ENCODE peak calls at places on chromosomes 13 and 19, in four cellular contexts. L is K562, O is HL-60, Z is GM12878. N is an unnamed sample.

GRCh38 chr19:35495107-35496064 is 5.1 kb upstream of the KRTDAP start:
- DNase-seq in L (peak), O (peak), Z (no peak), N (peak)

GRCh38 chr13:89883893-89884448 is 1463.5 kb upstream of the MIR17HG start:
- DNase-seq in L (no peak), O (no peak), Z (no peak), N (no peak)

GRCh38 chr19:4077800-4078683 is 11.3 kb upstream of the ZBTB7A start:
- DNase-seq in L (peak), O (peak), Z (no peak), N (peak)

GRCh38 chr13:112809332-112810310 is 119.8 kb downstream of the ATP11A start:
- DNase-seq in L (no peak), O (no peak), Z (no peak), N (no peak)

GRCh38 chr19:8233370-8233769 is 24.2 kb downstream of the CERS4 start:
- DNase-seq in L (no peak), O (no peak), Z (no peak), N (no peak)

GRCh38 chr19:19510432-19510831 is 4.9 kb downstream of the TSSK6 start:
- DNase-seq in L (no peak), O (no peak), Z (no peak), N (no peak)

GRCh38 chr13:113604186-113604585 is 19.6 kb downstream of the TFDP1 start:
- DNase-seq in L (no peak), O (no peak), Z (no peak), N (peak)

GRCh38 chr19:47210689-47211316 is 20.2 kb downstream of the BBC3 start:
- DNase-seq in L (peak), O (peak), Z (no peak), N (peak)

GRCh38 chr13:30829788-30830637 is 76.1 kb upstream of the MEDAG start:
- DNase-seq in L (no peak), O (no peak), Z (no peak), N (no peak)

GRCh38 chr19:45170146-45171106 is 7.6 kb downstream of the TRAPPC6A start:
- DNase-seq in L (peak), O (no peak), Z (no peak), N (no peak)

GRCh38 chr19:3969435-3970312 is 1.2 kb downstream of the DAPK3 start:
- DNase-seq in L (peak), O (no peak), Z (no peak), N (no peak)

GRCh38 chr13:25906211-25906661 is 145.6 kb downstream of the SHISA2 start:
- DNase-seq in L (no peak), O (no peak), Z (no peak), N (no peak)

GRCh38 chr19:6221220-6221877 is 58.4 kb downstream of the MLLT1 start:
- DNase-seq in L (no peak), O (no peak), Z (no peak), N (no peak)

GRCh38 chr13:20294497-20294896 is 62.4 kb upstream of the GJB6 start:
- DNase-seq in L (no peak), O (no peak), Z (no peak), N (no peak)

GRCh38 chr13:77026783-77027621 is at the start of gene FBXL3:
- DNase-seq in L (peak), O (peak), Z (peak), N (peak)

GRCh38 chr13:46281779-46282178 is 70.1 kb downstream of the LRRC63 start:
- DNase-seq in L (peak), O (no peak), Z (no peak), N (no peak)

GRCh38 chr19:46033401-46033800 is 7.4 kb downstream of the IGFL4 start:
- DNase-seq in L (no peak), O (no peak), Z (no peak), N (no peak)

DNA sequence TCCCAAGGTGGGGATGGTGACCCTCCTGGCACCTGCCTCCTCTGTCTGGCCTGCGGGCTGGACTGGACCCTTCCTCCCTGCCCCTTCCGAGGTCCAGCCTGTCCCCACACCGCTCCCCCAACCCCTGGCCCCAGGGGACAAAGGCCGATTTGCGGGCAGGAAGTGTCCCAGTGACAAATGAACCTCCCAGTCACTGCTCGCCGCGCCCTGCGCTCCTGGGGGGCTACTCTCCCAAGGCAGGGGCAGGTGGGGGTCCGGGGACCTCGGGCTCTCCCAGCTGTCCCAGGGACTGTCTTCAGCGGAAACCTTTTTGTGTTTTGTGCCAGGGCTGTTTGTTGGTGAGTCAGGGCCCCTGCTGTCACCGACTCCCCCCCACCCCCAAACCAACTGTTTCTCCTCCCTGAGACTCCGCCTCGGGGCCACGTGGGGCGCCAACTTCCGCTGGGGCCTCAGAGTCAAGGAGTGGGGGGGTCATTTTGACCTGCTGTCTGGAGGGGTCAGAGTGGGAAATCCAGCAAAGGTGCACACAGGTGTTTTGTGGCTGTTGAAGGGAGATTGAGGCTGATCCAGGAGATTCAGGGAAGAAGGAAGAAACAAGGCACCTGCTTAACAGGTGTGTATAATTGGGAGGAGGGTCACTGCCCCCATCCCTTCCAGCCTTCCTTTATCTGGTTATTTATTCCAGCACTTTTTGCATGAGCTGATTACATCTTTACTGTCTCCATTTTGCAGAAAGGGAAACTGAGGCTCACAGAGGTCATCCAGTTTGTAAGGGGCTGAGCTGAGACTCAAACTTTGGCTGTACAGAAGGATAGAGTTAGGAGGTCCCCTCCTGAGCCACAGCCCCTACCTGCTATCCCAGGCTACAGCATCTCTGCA is 831 bp downstream of the PGPEP1 start:
- DNase-seq in L (peak), O (peak), Z (no peak), N (peak)
- TF ChIP-seq SPI1 in L (peak), O (peak), Z (no peak), N (no peak)

GRCh38 chr13:40352385-40352778 is 314.1 kb downstream of the FOXO1 start:
- DNase-seq in L (no peak), O (no peak), Z (no peak), N (no peak)

GRCh38 chr13:40352807-40353562 is 313.5 kb downstream of the FOXO1 start:
- DNase-seq in L (no peak), O (no peak), Z (no peak), N (no peak)

GRCh38 chr13:40350283-40350992 is 316.0 kb downstream of the FOXO1 start:
- DNase-seq in L (no peak), O (no peak), Z (no peak), N (no peak)

GRCh38 chr13:40355126-40355719 is 311.2 kb downstream of the FOXO1 start:
- DNase-seq in L (no peak), O (no peak), Z (no peak), N (no peak)

DNA sequence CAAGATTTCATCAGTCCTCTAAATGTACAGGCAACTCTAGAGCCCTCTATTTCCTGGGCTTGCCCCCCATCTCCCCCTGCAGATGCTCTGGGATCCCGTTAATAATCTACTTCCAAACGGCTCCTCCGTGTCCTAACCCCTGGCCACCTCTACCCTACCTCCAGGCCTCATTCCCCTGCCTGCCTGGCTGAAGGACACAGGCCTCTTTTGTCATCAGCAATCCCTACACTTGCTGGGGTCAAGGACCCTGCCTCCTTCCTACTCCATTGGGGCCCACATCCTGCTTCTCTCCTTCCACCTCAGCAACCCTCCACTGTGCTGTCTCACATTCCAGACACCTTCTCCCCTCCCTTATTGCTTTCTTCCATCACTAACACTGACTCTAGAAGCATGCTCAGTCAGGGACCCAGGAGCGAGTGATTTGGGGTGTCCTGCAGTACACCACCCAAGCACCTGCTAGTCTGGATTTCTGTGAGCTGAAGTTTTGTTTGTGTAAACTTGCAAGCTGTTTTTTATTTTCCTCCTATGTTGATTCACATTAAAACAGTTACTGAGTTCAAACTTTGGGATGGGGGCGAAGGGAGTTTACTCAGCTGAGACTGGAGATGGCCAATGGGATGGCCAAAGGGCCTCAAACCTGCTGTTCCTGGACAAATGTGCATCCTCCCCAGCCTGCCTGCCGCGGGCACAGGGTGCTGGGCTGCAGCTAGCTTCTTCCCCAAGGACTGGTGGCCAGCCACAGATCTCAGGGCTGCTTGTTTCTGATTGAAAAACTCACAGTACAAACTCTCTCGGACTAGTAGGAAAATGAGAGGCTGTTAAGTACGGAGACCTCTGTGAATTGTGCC is 314.7 kb downstream of the FOXO1 start:
- DNase-seq in L (no peak), O (no peak), Z (no peak), N (no peak)
- TF ChIP-seq SPI1 in L (no peak), O (no peak), Z (no peak), N (no peak)

GRCh38 chr19:12606796-12607195 is 3.8 kb downstream of the ZNF490 start:
- DNase-seq in L (no peak), O (no peak), Z (no peak), N (no peak)

DNA sequence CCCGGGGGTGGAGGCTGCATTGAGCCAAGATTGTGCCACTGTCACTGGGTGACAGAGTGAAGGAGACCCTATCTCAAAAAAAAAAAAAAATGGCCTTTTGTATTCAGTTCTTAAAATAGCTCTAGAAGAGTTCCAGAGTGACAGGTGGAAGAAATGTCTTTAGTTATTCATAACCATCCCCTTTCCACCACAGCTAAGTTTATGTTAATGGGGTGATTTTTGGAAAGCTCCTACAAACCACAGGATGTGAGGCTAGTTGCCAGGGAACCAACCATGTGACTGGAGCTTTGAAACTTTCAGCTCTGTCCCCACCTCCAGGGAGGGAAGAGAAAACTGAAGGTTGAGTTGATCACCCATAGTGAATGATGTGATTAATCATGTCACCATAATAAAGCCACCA is 6.9 kb downstream of the ZNF490 start:
- DNase-seq in L (no peak), O (no peak), Z (peak), N (peak)
- TF ChIP-seq SPI1 in L (no peak), O (no peak), Z (no peak), N (no peak)

DNA sequence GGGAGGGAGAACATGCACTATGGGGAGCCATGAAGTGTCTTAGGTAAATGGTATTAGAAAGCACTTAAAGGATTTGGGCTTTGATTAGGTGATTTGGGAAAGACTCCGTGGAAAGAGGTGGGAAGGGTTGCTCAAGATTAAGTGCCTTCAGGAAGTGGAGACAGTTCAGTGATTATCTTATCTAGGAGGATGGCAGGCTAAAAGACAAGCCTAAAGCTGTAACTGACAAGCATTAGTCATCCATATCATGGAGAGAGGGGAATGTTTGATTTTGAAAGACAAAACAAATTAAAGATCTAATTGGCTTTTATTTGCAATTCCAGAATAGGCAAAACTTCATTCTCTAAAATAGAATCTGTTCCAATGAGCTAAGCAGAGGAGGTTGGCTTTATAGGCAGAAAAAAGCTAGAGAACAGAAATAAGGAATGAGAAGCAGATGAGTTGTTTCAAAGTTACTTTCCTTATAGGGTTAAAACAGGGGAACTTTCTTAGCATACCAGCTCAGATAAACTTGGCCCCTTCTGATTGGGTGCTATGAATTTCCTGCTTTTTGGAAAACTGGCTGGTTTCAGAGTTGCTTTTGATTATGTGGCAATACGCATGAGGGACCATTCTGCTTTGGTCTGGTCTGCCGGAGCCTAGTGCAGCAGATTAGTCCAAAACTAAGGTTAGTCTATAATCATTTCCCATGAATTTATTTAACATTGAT is 1.8 kb upstream of the DIAPH3 start:
- DNase-seq in L (peak), O (no peak), Z (no peak), N (no peak)
- TF ChIP-seq SPI1 in L (no peak), O (no peak), Z (no peak), N (no peak)

DNA sequence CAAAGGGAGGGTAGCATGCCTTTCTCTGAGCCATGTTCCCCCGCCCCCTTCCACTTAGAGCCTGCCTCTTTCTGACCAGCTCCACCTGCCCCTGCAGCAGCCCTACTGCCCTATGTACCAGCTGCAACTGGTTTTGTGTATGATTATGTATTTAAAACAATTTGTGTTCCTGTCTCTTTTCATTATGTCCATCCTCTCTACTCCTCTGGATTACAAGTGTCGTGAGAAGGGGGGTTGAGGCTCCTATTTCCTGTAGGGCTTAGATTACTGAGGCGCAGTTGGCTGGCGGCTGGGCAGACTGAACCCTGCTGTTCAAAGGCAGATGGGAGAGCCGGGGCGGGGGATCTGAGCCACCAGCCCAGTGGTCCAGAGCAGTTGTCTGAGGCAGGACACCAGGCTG is 213.3 kb downstream of the KCNRG start:
- DNase-seq in L (no peak), O (no peak), Z (no peak), N (no peak)
- TF ChIP-seq SPI1 in L (no peak), O (no peak), Z (no peak), N (no peak)

DNA sequence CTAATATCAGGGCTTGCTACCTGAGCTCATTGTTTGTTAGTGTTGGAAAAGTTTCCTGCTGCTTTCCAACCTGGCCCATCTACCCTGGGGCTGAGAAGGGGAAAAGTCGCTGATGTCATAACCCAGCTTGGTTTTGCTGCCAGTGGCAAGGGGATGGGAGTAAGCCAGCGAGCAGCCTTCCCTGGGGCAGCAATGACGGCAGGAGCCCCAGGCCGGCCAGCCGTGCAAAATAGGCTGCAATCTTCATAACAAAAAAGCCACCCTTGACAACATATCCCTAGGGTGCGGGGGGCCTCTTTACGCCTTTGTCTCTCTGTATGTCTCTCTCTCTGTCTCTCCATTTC is 30.1 kb downstream of the SERP2 start:
- DNase-seq in L (no peak), O (no peak), Z (no peak), N (no peak)
- TF ChIP-seq SPI1 in L (no peak), O (no peak), Z (no peak), N (no peak)

GRCh38 chr19:28820289-28820688 is 392.7 kb downstream of the UQCRFS1 start:
- DNase-seq in L (no peak), O (no peak), Z (no peak), N (no peak)
- TF ChIP-seq SPI1 in L (no peak), O (no peak), Z (no peak), N (no peak)

GRCh38 chr19:11137542-11138384 is 17.8 kb downstream of the SPC24 start:
- DNase-seq in L (peak), O (peak), Z (no peak), N (peak)
- TF ChIP-seq SPI1 in L (peak), O (peak), Z (peak), N (peak)

GRCh38 chr13:34748078-34748477 is 194.0 kb upstream of the NBEA start:
- DNase-seq in L (no peak), O (no peak), Z (no peak), N (no peak)
- TF ChIP-seq SPI1 in L (no peak), O (no peak), Z (no peak), N (no peak)

N was measured in GM12891.